ENCODE peak calls at places on chromosomes 4 and X, in nine cellular contexts. Z is left lung, F is cardiac muscle cell, P is lung, X is pancreas, C is ascending aorta, B is esophagus squamous epithelium, T is endothelial cell of umbilical vein, V is IMR-90. O is an unnamed sample.

GRCh38 chrX:13256562-13256961 is 63.3 kb downstream of the ATXN3L start:
- DNase-seq in Z (no peak), F (no peak), P (no peak), X (no peak), C (no peak), B (no peak), T (no peak), V (no peak), O (no peak)

GRCh38 chr4:123750044-123750443 is 353.4 kb downstream of the SPRY1 start:
- DNase-seq in Z (no peak), F (peak), P (no peak), X (no peak), C (no peak), B (no peak), T (no peak), V (no peak), O (no peak)

GRCh38 chr4:152304220-152304619 is 231.7 kb downstream of the FBXW7 start:
- DNase-seq in Z (no peak), F (no peak), P (no peak), X (no peak), C (no peak), B (no peak), T (no peak), V (peak), O (no peak)

GRCh38 chr4:20042769-20043168 is 208.9 kb upstream of the SLIT2 start:
- DNase-seq in Z (no peak), F (no peak), P (no peak), X (no peak), C (no peak), B (no peak), T (peak), V (no peak), O (no peak)

GRCh38 chrX:135384161-135384836 is 37.4 kb upstream of the SMIM10L2A start:
- DNase-seq in Z (no peak), F (no peak), P (no peak), X (no peak), C (no peak), B (no peak), T (no peak), V (no peak), O (no peak)

GRCh38 chr4:142728209-142728608 is 117.9 kb downstream of the INPP4B start:
- DNase-seq in Z (no peak), F (no peak), P (no peak), X (no peak), C (no peak), B (no peak), T (no peak), V (peak), O (no peak)

GRCh38 chrX:19765628-19766027 is 121.8 kb downstream of the SH3KBP1 start:
- DNase-seq in Z (no peak), F (no peak), P (no peak), X (no peak), C (no peak), B (no peak), T (no peak), V (no peak), O (no peak)

GRCh38 chrX:150080497-150080896 is 142.2 kb upstream of the EOLA2 start:
- DNase-seq in Z (no peak), F (no peak), P (no peak), X (no peak), C (no peak), B (no peak), T (no peak), V (no peak), O (no peak)

GRCh38 chr4:74975848-74976824 is 43.2 kb downstream of the PARM1 start:
- DNase-seq in Z (no peak), F (no peak), P (no peak), X (no peak), C (no peak), B (no peak), T (no peak), V (no peak), O (peak)

GRCh38 chr4:15805583-15806517 is 27.7 kb downstream of the CD38 start:
- DNase-seq in Z (no peak), F (peak), P (peak), X (no peak), C (no peak), B (no peak), T (peak), V (peak), O (no peak)

GRCh38 chr4:98633159-98633558 is 25.3 kb downstream of the TSPAN5 start:
- DNase-seq in Z (no peak), F (no peak), P (no peak), X (no peak), C (no peak), B (no peak), T (no peak), V (no peak), O (no peak)

GRCh38 chr4:98631506-98631905 is 26.9 kb downstream of the TSPAN5 start:
- DNase-seq in Z (no peak), F (no peak), P (no peak), X (no peak), C (no peak), B (no peak), T (no peak), V (no peak), O (no peak)

GRCh38 chr4:98627883-98628282 is 30.5 kb downstream of the TSPAN5 start:
- DNase-seq in Z (no peak), F (no peak), P (no peak), X (no peak), C (no peak), B (no peak), T (peak), V (peak), O (no peak)

GRCh38 chr4:98632258-98632657 is 26.2 kb downstream of the TSPAN5 start:
- DNase-seq in Z (no peak), F (no peak), P (no peak), X (no peak), C (no peak), B (no peak), T (no peak), V (no peak), O (no peak)

GRCh38 chr4:98630804-98631454 is 27.5 kb downstream of the TSPAN5 start:
- DNase-seq in Z (no peak), F (no peak), P (no peak), X (no peak), C (no peak), B (no peak), T (no peak), V (peak), O (no peak)
- TF ChIP-seq CTCF in Z (no peak), F (peak), P (no peak), X (no peak), C (no peak), B (no peak), T (no peak), V (no peak), O (no peak)

GRCh38 chr4:99013884-99014523 is 18.5 kb downstream of the METAP1 start:
- DNase-seq in Z (no peak), F (no peak), P (no peak), X (no peak), C (no peak), B (no peak), T (no peak), V (no peak), O (no peak)
- H3K4me3 ChIP-seq in Z (no peak), F (no peak), P (no peak), X (no peak), C (no peak), B (no peak), T (no peak), V (no peak), O (no peak)

DNA sequence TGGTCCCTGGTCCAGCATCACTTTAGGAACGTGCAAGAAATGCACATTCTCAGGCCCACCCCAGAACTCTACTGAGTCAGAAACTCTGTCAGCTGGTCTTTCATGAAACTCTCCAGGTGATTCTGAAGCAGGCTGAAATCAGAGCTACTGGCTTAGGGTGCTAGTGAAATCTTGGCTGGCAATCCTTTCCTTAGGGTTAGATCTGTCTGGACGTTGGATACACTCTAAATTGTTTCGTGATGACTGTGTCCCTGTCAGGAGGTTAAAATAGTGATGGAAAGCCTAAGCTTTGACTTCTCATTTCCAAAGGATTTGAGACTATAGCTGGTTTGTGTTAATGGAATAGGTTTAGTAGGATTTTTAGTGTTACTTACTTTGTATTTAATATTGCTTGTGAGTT is 99.1 kb downstream of the ARHGAP10 start:
- DNase-seq in Z (no peak), F (no peak), P (no peak), X (no peak), C (no peak), B (no peak), T (peak), V (peak), O (no peak)
- H3K27ac ChIP-seq in Z (peak), F (no peak), P (peak), X (no peak), C (peak), B (peak), T (peak), V (peak), O (peak)

GRCh38 chr4:77047037-77047436 is 28.8 kb downstream of the CCNI start:
- DNase-seq in Z (no peak), F (no peak), P (no peak), X (no peak), C (no peak), B (no peak), T (peak), V (peak), O (no peak)
- TF ChIP-seq CTCF in Z (no peak), F (peak), P (no peak), X (peak), C (peak), B (peak), T (no peak), V (peak), O (peak)

GRCh38 chrX:153499258-153499657 is 4.5 kb downstream of the BGN start:
- DNase-seq in Z (no peak), F (no peak), P (no peak), X (no peak), C (no peak), B (no peak), T (no peak), V (no peak), O (no peak)
- H3K4me3 ChIP-seq in Z (no peak), F (no peak), P (no peak), X (no peak), C (no peak), B (no peak), T (no peak), V (no peak), O (no peak)

GRCh38 chrX:118117069-118117405 is 427 bp upstream of the KLHL13 start:
- DNase-seq in Z (no peak), F (no peak), P (no peak), X (peak), C (no peak), B (no peak), T (no peak), V (no peak), O (no peak)

GRCh38 chrX:118116308-118117068 is at the start of gene KLHL13:
- DNase-seq in Z (no peak), F (peak), P (no peak), X (peak), C (no peak), B (no peak), T (peak), V (peak), O (peak)

GRCh38 chrX:118115948-118116307 is 682 bp downstream of the KLHL13 start:
- DNase-seq in Z (no peak), F (no peak), P (no peak), X (no peak), C (no peak), B (no peak), T (no peak), V (no peak), O (no peak)
- H3K27ac ChIP-seq in Z (no peak), F (no peak), P (no peak), X (no peak), C (peak), B (peak), T (peak), V (peak), O (peak)

GRCh38 chrX:25523574-25523973 is 507.8 kb upstream of the ARX start:
- DNase-seq in Z (no peak), F (peak), P (no peak), X (no peak), C (no peak), B (no peak), T (peak), V (peak), O (no peak)
- TF ChIP-seq CTCF in Z (no peak), F (peak), P (no peak), X (peak), C (no peak), B (no peak), T (peak), V (peak), O (peak)

DNA sequence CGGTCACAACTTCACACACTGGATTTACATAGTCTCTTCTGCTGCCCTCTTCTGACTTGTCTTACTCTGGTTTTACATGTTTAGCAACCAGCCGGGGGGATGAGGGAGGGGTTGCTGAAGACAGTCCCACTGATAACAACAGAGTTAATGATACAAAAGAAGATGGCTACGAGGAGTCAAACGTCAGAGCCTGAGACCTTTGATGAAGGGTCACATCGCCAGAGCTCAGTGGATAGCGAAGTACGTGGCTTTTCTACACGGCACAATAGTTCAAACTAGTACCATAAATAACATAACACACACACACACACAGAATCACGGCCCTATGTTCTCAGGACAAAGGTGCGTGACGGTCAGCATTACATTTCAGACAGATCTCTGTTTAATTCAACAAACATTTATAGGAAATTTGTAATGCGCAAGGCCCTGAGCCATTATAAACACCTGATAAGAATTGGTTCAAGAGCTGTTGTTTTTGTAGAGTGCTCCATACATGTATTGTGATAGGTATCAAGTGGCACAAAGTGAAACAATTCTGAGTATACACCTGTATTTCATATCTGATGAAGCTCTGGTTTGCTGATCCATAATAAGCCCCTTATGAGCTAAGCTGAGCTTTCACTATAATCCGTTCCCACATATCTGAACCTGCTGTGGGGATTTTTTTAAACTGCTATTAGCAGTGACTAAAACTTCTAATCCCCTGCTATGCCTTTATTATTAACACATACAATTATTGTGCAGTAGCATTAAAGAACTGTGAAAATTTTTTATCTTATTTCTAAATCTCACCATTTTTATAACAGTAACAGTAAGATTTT is 100.0 kb downstream of the NR3C2 start:
- DNase-seq in Z (no peak), F (no peak), P (no peak), X (no peak), C (no peak), B (no peak), T (peak), V (no peak), O (no peak)
- H3K4me3 ChIP-seq in Z (no peak), F (no peak), P (no peak), X (peak), C (no peak), B (no peak), T (no peak), V (no peak), O (no peak)

GRCh38 chr4:3700736-3701135 is 65.4 kb upstream of the ADRA2C start:
- DNase-seq in Z (no peak), F (no peak), P (no peak), X (peak), C (no peak), B (no peak), T (no peak), V (no peak), O (no peak)

GRCh38 chr4:3700223-3700622 is 66.0 kb upstream of the ADRA2C start:
- DNase-seq in Z (no peak), F (no peak), P (no peak), X (no peak), C (no peak), B (no peak), T (no peak), V (no peak), O (peak)

GRCh38 chr4:3699261-3699660 is 66.9 kb upstream of the ADRA2C start:
- DNase-seq in Z (no peak), F (no peak), P (no peak), X (no peak), C (no peak), B (no peak), T (no peak), V (no peak), O (peak)

GRCh38 chr4:3699678-3700077 is 66.5 kb upstream of the ADRA2C start:
- DNase-seq in Z (no peak), F (no peak), P (no peak), X (peak), C (no peak), B (no peak), T (no peak), V (no peak), O (no peak)

DNA sequence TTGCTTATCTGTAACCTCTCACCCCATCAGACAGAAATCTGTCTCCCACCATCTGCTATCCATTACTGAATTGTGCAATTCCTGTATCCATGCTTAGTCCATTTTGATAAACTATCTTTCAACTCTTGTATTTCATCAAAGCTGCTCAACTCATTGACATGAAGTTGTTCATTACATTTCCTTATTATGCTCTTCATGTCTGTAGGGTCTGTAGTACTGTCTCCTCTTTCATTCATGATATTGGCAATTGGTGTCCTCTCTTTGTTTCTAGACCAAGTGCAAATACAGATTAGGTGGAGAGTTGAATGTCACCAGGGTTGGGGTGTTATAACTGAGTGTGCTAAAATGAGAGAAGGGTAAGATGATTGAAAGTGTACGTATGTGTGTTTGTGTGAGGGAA is 69.2 kb upstream of the ADRA2C start:
- DNase-seq in Z (no peak), F (no peak), P (no peak), X (no peak), C (no peak), B (no peak), T (no peak), V (no peak), O (no peak)
- H3K27ac ChIP-seq in Z (no peak), F (no peak), P (no peak), X (no peak), C (no peak), B (no peak), T (no peak), V (no peak), O (no peak)

GRCh38 chrX:111035991-111036390 is 60.0 kb upstream of the PAK3 start:
- DNase-seq in Z (no peak), F (no peak), P (no peak), X (no peak), C (no peak), B (no peak), T (no peak), V (no peak), O (no peak)
- TF ChIP-seq CTCF in Z (no peak), F (no peak), P (no peak), X (no peak), C (no peak), B (no peak), T (no peak), V (no peak), O (no peak)